ENCODE peak calls at places on chromosomes 13 and 19, in four cellular contexts. One of them, this sample, is unnamed.

GRCh38 chr19:38793186-38793585 is 4.2 kb downstream of the LGALS7B start:
- DNase-seq in left lung: no peak
- DNase-seq in brain microvascular endothelial cell: peak
- DNase-seq in ascending aorta: no peak
- DNase-seq in this sample: no peak

GRCh38 chr13:27170521-27171243 is 929 bp downstream of the USP12 start:
- DNase-seq in left lung: peak
- DNase-seq in ascending aorta: peak
- DNase-seq in brain microvascular endothelial cell: no peak
- DNase-seq in this sample: no peak

GRCh38 chr13:94947965-94948371 is 235.6 kb upstream of the SOX21 start:
- DNase-seq in left lung: no peak
- DNase-seq in brain microvascular endothelial cell: no peak
- DNase-seq in ascending aorta: no peak
- DNase-seq in this sample: no peak

GRCh38 chr19:1276620-1277007 is 1.3 kb downstream of the FAM174C start:
- DNase-seq in brain microvascular endothelial cell: no peak
- DNase-seq in ascending aorta: no peak
- DNase-seq in left lung: no peak
- DNase-seq in this sample: no peak

GRCh38 chr19:53102701-53103140 is 501 bp downstream of the ZNF160 start:
- DNase-seq in ascending aorta: no peak
- DNase-seq in brain microvascular endothelial cell: peak
- DNase-seq in left lung: peak
- DNase-seq in this sample: peak

GRCh38 chr13:54241719-54242118 is 1213.1 kb downstream of the OLFM4 start:
- DNase-seq in left lung: no peak
- DNase-seq in brain microvascular endothelial cell: no peak
- DNase-seq in ascending aorta: no peak
- DNase-seq in this sample: no peak

GRCh38 chr13:98273824-98274786 is 97.0 kb upstream of the RNF113B start:
- DNase-seq in left lung: no peak
- DNase-seq in ascending aorta: no peak
- DNase-seq in brain microvascular endothelial cell: no peak
- DNase-seq in this sample: no peak

GRCh38 chr19:913080-913748 is at the start of gene R3HDM4:
- DNase-seq in left lung: peak
- DNase-seq in brain microvascular endothelial cell: no peak
- DNase-seq in ascending aorta: peak
- DNase-seq in this sample: no peak

GRCh38 chr19:46133101-46133627 is 8.7 kb upstream of the IGFL3 start:
- DNase-seq in ascending aorta: no peak
- DNase-seq in brain microvascular endothelial cell: peak
- DNase-seq in left lung: no peak
- DNase-seq in this sample: peak

GRCh38 chr19:52988506-52988905 is 25.2 kb upstream of the ERVV-1 start:
- DNase-seq in left lung: no peak
- DNase-seq in ascending aorta: no peak
- DNase-seq in brain microvascular endothelial cell: no peak
- DNase-seq in this sample: no peak

GRCh38 chr13:37751025-37751424 is 118.5 kb downstream of the TRPC4 start:
- DNase-seq in left lung: no peak
- DNase-seq in ascending aorta: no peak
- DNase-seq in brain microvascular endothelial cell: no peak
- DNase-seq in this sample: no peak

GRCh38 chr19:55615553-55616394 is 8.6 kb downstream of the ZNF784 start:
- DNase-seq in left lung: no peak
- DNase-seq in brain microvascular endothelial cell: no peak
- DNase-seq in ascending aorta: no peak
- DNase-seq in this sample: no peak

GRCh38 chr13:91142572-91142971 is 204.9 kb upstream of the MIR17HG start:
- DNase-seq in left lung: no peak
- DNase-seq in brain microvascular endothelial cell: peak
- DNase-seq in ascending aorta: no peak
- DNase-seq in this sample: peak

GRCh38 chr19:51131780-51132680 is 7.3 kb downstream of the SIGLEC9 start:
- DNase-seq in left lung: peak
- DNase-seq in brain microvascular endothelial cell: peak
- DNase-seq in ascending aorta: peak
- DNase-seq in this sample: no peak

GRCh38 chr19:57099199-57099661 is 20.6 kb upstream of the USP29 start:
- DNase-seq in ascending aorta: peak
- DNase-seq in brain microvascular endothelial cell: peak
- DNase-seq in left lung: peak
- DNase-seq in this sample: no peak

GRCh38 chr13:77876176-77876575 is 42.5 kb downstream of the EDNRB start:
- DNase-seq in ascending aorta: no peak
- DNase-seq in left lung: no peak
- DNase-seq in brain microvascular endothelial cell: no peak
- DNase-seq in this sample: no peak

GRCh38 chr13:76672422-76672821 is 213.8 kb downstream of the KCTD12 start:
- DNase-seq in ascending aorta: no peak
- DNase-seq in brain microvascular endothelial cell: no peak
- DNase-seq in left lung: no peak
- DNase-seq in this sample: peak

GRCh38 chr19:1651548-1652394 is 644 bp downstream of the TCF3 start:
- DNase-seq in ascending aorta: no peak
- DNase-seq in brain microvascular endothelial cell: no peak
- DNase-seq in left lung: no peak
- DNase-seq in this sample: no peak

GRCh38 chr13:98370806-98371553 is 193.9 kb upstream of the RNF113B start:
- DNase-seq in left lung: no peak
- DNase-seq in ascending aorta: no peak
- DNase-seq in brain microvascular endothelial cell: peak
- DNase-seq in this sample: peak

GRCh38 chr19:35991731-35992450 is 3.1 kb upstream of the SDHAF1 start:
- DNase-seq in left lung: no peak
- DNase-seq in brain microvascular endothelial cell: no peak
- DNase-seq in ascending aorta: no peak
- DNase-seq in this sample: no peak

GRCh38 chr13:66794340-66795031 is 435.6 kb downstream of the PCDH9 start:
- DNase-seq in ascending aorta: no peak
- DNase-seq in brain microvascular endothelial cell: no peak
- DNase-seq in left lung: no peak
- DNase-seq in this sample: no peak

GRCh38 chr19:13872695-13873389 is 4.1 kb upstream of the NANOS3 start:
- DNase-seq in left lung: no peak
- DNase-seq in ascending aorta: no peak
- DNase-seq in brain microvascular endothelial cell: no peak
- DNase-seq in this sample: no peak

GRCh38 chr13:110521946-110522345 is 39.6 kb downstream of the RAB20 start:
- DNase-seq in left lung: peak
- DNase-seq in brain microvascular endothelial cell: no peak
- DNase-seq in ascending aorta: no peak
- DNase-seq in this sample: no peak

GRCh38 chr19:57672466-57672865 is 3.7 kb downstream of the ZSCAN4 start:
- DNase-seq in brain microvascular endothelial cell: no peak
- DNase-seq in left lung: no peak
- DNase-seq in ascending aorta: no peak
- DNase-seq in this sample: no peak

GRCh38 chr19:45508931-45509691 is 1.8 kb downstream of the VASP start:
- DNase-seq in ascending aorta: peak
- DNase-seq in left lung: peak
- DNase-seq in brain microvascular endothelial cell: peak
- DNase-seq in this sample: no peak

GRCh38 chr13:51262501-51263211 is 40.5 kb downstream of the FAM124A start:
- DNase-seq in left lung: no peak
- DNase-seq in ascending aorta: no peak
- DNase-seq in brain microvascular endothelial cell: no peak
- DNase-seq in this sample: no peak

GRCh38 chr19:38195237-38195636 is 28.8 kb downstream of the DPF1 start:
- DNase-seq in brain microvascular endothelial cell: no peak
- DNase-seq in left lung: no peak
- DNase-seq in ascending aorta: no peak
- DNase-seq in this sample: no peak

GRCh38 chr19:3024870-3025515 is 4.1 kb downstream of the TLE2 start:
- DNase-seq in ascending aorta: no peak
- DNase-seq in left lung: no peak
- DNase-seq in brain microvascular endothelial cell: no peak
- DNase-seq in this sample: no peak

GRCh38 chr19:46000497-46001246 is 5.4 kb downstream of the CCDC61 start:
- DNase-seq in left lung: no peak
- DNase-seq in ascending aorta: no peak
- DNase-seq in brain microvascular endothelial cell: no peak
- DNase-seq in this sample: no peak

GRCh38 chr19:14722127-14722526 is 32.3 kb downstream of the ZNF333 start:
- DNase-seq in left lung: no peak
- DNase-seq in ascending aorta: no peak
- DNase-seq in brain microvascular endothelial cell: no peak
- DNase-seq in this sample: no peak

GRCh38 chr19:10624585-10624984 is 768 bp upstream of the SLC44A2 start:
- DNase-seq in brain microvascular endothelial cell: no peak
- DNase-seq in left lung: no peak
- DNase-seq in ascending aorta: no peak
- DNase-seq in this sample: no peak

DNA sequence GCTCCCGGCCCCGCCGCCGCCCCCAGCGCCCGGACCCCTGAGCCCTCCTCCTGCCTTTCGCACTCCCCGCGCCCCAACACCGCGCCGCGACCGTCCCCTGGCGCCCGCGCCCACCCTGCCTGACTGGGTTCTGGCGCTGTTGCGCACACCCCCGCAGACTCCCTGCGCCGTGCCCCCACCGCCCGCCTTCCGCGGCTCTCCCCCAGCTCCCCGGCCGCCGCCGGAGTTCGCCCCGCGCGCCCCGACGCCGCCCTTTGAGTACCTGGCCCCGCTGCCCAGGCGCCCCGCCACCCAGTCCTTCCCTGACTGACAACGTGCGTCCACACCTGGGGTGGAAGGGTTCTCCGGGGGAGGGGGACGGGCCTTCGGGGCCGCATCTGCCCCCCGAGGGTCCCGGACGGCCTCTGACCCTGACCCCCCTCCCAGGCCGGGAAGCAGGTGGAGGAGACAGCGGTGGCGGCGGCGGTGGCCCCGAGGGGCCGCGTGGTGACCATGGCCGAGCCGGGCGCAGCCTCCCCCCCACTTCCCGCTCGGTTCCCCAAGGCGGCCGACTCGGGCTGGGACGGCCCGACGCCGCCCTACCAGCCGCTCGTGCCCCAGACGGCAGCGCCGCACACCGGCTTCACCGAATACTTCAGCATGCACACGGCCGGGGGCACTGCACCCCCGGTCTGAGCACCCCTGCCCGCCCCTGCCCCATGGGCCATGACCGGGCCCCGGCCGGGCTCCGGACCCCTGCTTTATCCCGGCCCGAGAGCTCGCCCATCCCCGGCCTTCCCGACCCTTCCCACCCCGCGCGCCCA is 1.4 kb upstream of the MEGF8 start:
- DNase-seq in ascending aorta: no peak
- DNase-seq in left lung: no peak
- DNase-seq in brain microvascular endothelial cell: no peak
- DNase-seq in this sample: no peak
- H3K4me3 ChIP-seq in ascending aorta: peak
- H3K4me3 ChIP-seq in left lung: peak
- H3K4me3 ChIP-seq in brain microvascular endothelial cell: no peak
- H3K4me3 ChIP-seq in this sample: no peak

DNA sequence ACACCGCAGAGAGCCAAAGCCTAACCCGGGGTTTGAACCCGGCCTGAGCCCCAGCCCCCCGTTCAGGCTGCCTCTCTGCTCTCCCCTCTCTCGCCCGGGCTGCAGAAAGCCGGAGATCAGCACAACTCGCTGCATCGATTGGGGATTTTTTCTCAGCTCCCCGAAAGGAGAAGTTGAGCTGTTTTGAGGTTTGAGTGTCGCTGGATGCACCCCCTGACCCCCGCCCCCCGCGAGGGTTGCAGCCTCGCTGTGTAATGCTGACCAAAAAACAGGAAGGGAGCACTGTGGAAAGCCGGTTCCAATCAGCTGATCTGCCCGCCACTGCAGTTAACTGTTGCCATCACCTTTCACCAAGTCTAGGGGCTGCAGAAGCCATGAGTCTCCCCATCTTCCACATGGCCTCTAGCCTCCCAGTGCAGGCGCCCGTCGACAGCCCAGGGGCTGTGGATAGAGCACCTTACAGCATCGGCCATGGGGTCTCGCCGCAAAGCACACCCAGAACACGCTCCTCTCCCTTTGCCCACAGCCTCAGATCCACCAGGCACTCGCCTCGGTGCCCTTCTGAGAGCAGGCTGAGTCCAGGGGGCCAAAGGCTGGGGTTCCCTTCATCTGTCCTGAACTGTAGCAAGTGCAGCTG is 34.5 kb downstream of the MYO9B start:
- DNase-seq in brain microvascular endothelial cell: no peak
- DNase-seq in left lung: peak
- DNase-seq in ascending aorta: peak
- DNase-seq in this sample: no peak
- H3K4me3 ChIP-seq in brain microvascular endothelial cell: no peak
- H3K4me3 ChIP-seq in left lung: peak
- H3K4me3 ChIP-seq in ascending aorta: no peak
- H3K4me3 ChIP-seq in this sample: no peak

DNA sequence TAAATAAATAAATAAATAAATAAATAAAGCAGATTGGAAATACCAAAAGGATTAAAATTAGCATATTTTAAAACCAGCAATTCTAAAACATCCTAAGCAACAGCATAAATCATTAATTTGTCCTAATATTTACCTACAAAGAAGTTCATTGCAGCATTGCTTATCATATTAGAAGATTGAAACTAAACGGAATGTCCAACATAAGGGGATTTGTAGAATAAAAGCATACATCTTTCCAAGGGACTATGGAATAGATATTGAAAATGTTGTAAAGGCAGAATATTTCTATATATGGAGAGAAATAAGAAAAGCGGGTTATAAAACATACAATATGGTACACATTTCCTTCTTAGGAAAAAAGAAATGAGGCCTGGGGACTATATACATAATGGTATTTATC is 71.1 kb upstream of the RFC3 start:
- DNase-seq in brain microvascular endothelial cell: no peak
- DNase-seq in ascending aorta: no peak
- DNase-seq in left lung: no peak
- DNase-seq in this sample: no peak
- H3K4me3 ChIP-seq in brain microvascular endothelial cell: no peak
- H3K4me3 ChIP-seq in ascending aorta: no peak
- H3K4me3 ChIP-seq in left lung: no peak
- H3K4me3 ChIP-seq in this sample: no peak

DNA sequence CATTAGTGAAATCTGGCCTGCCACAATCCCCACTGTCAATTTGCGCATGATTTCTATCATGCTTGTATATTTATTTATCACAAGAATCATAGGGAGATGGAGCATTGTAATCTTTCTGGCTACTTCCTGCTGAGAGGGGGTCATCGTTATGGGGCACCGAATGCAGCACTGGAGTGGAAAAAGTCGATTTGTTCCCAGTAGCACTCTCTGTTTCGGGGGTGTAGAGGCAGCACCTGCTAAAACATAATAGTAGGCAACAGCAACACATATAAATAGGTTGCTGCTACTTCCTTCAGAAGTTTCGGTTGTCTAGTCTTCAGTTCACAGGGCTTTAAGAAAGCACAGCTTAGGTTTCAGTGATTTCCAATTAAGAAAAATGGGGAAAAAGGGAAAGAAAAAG is 23.4 kb upstream of the CEACAM21 start:
- DNase-seq in brain microvascular endothelial cell: no peak
- DNase-seq in ascending aorta: no peak
- DNase-seq in left lung: no peak
- DNase-seq in this sample: no peak
- H3K4me3 ChIP-seq in brain microvascular endothelial cell: no peak
- H3K4me3 ChIP-seq in ascending aorta: no peak
- H3K4me3 ChIP-seq in left lung: no peak
- H3K4me3 ChIP-seq in this sample: no peak

This sample was measured in skeletal muscle cell.